ENCODE peak calls at places on chromosomes 6 and 20, in eight cellular contexts. D is cardiac muscle cell; R is NCI-H1694 treated with DMSO at 0.1 percent for 48 hours; O is thoracic aorta; Z is dermis blood vessel endothelial cell; L is fibroblast of villous mesenchyme; F is effector CD4-positive, alpha-beta T cell; Y is omental fat pad. J is an unnamed sample.

GRCh38 chr6:166763606-166764472 is 136.8 kb upstream of the RPS6KA2 start:
- DNase-seq in D (no peak), L (no peak), O (no peak), Z (no peak), Y (no peak), R (no peak), F (no peak), J (no peak)

GRCh38 chr6:100612101-100612500 is 147.4 kb upstream of the SIM1 start:
- DNase-seq in F (no peak), Y (no peak), L (no peak), O (no peak), Z (no peak), R (peak), D (no peak), J (no peak)

GRCh38 chr20:63694596-63695418 is 1.6 kb upstream of the TNFRSF6B start:
- DNase-seq in L (no peak), R (no peak), F (no peak), D (no peak), O (no peak), Z (no peak), Y (no peak), J (no peak)

GRCh38 chr20:37529214-37529967 is 1.7 kb upstream of the BLCAP start:
- DNase-seq in F (no peak), L (no peak), R (no peak), Z (no peak), O (no peak), Y (no peak), D (no peak), J (peak)

GRCh38 chr20:58787211-58788067 is 63.3 kb downstream of the GNAS-AS1 start:
- DNase-seq in Y (no peak), O (no peak), D (no peak), L (no peak), Z (no peak), F (no peak), R (no peak), J (no peak)

GRCh38 chr6:117483004-117483644 is 650 bp downstream of the DCBLD1 start:
- DNase-seq in O (no peak), D (peak), L (peak), Z (peak), Y (no peak), R (peak), F (no peak), J (no peak)

GRCh38 chr6:130575971-130576370 is 210.2 kb downstream of the TMEM200A start:
- DNase-seq in O (no peak), Y (no peak), D (no peak), F (peak), R (no peak), Z (no peak), L (no peak), J (no peak)

GRCh38 chr6:125948455-125948854 is 8.1 kb upstream of the HINT3 start:
- DNase-seq in F (no peak), O (no peak), L (no peak), Z (no peak), D (no peak), R (no peak), Y (no peak), J (no peak)

GRCh38 chr20:19560876-19561480 is 197.1 kb upstream of the RIN2 start:
- DNase-seq in R (no peak), Y (no peak), O (no peak), D (no peak), Z (no peak), L (peak), F (no peak), J (no peak)

GRCh38 chr20:6519556-6519955 is 247.9 kb upstream of the BMP2 start:
- DNase-seq in Y (no peak), D (peak), R (no peak), O (no peak), L (peak), F (no peak), Z (peak), J (no peak)

GRCh38 chr6:11780097-11780428 is 1.5 kb upstream of the ADTRP start:
- DNase-seq in D (no peak), Y (no peak), L (no peak), R (no peak), F (no peak), O (no peak), Z (no peak), J (no peak)

GRCh38 chr6:143575440-143575839 is 63.9 kb upstream of the FUCA2 start:
- DNase-seq in D (peak), O (no peak), Z (peak), R (peak), Y (no peak), L (peak), F (peak), J (peak)